ENCODE peak calls at places on chromosomes 12 and 14, in five cellular contexts. Z is omental fat pad; S is stimulated activated naive B cell treated with anti-CD40 and anti-IgM and Interleukin-4, amounts not matched to agents 10 μg/mL and 1 μg/mL and 100 μg/mL, for 72 hours; W is left ventricle myocardium inferior; L is hippocampal formation. F is an unnamed sample.

GRCh38 chr12:6226002-6226700 is 26.0 kb downstream of the CD9 start:
- DNase-seq in Z (no peak), S (no peak), L (peak; percentile 77), W (peak; percentile 78), F (peak; percentile 50)

GRCh38 chr14:32190713-32191112 is 11.1 kb upstream of the RNU6-7 start:
- DNase-seq in S (no peak), W (no peak), L (no peak), Z (no peak), F (no peak)

GRCh38 chr12:39692258-39692853 is 72.8 kb upstream of the ABCD2 start:
- DNase-seq in Z (no peak), W (no peak), L (peak; percentile 2), S (no peak), F (no peak)

GRCh38 chr14:49623941-49624806 is 3.6 kb downstream of the MGAT2 start:
- DNase-seq in W (no peak), L (no peak), S (no peak), Z (no peak), F (no peak)

GRCh38 chr12:75666126-75666979 is 154.9 kb upstream of the KRR1 start:
- DNase-seq in S (no peak), Z (no peak), W (no peak), L (no peak), F (no peak)

GRCh38 chr14:88986146-88986841 is 161.8 kb downstream of the TTC8 start:
- DNase-seq in Z (no peak), S (no peak), W (peak; percentile 18), L (no peak), F (no peak)

GRCh38 chr12:48001426-48002178 is 2.7 kb downstream of the COL2A1 start:
- DNase-seq in S (no peak), L (no peak), W (peak; percentile 60), Z (no peak), F (no peak)

GRCh38 chr12:12336049-12336411 is 14.0 kb downstream of the MANSC1 start:
- DNase-seq in W (no peak), Z (no peak), L (no peak), S (no peak), F (no peak)

GRCh38 chr12:51390457-51391046 is 654 bp downstream of the GALNT6 start:
- DNase-seq in S (no peak), L (no peak), Z (no peak), W (no peak), F (no peak)

GRCh38 chr12:50609292-50609874 is 104.6 kb downstream of the DIP2B start:
- DNase-seq in S (no peak), L (no peak), W (no peak), Z (no peak), F (no peak)

GRCh38 chr14:74539503-74539902 is 45.9 kb downstream of the ISCA2 start:
- DNase-seq in S (no peak), Z (no peak), L (no peak), W (no peak), F (no peak)

GRCh38 chr14:100346306-100347091 is 23.4 kb downstream of the SLC25A47 start:
- DNase-seq in S (no peak), L (no peak), W (no peak), Z (no peak), F (no peak)

GRCh38 chr14:87785868-87786267 is 207.1 kb downstream of the GALC start:
- DNase-seq in Z (no peak), W (no peak), L (no peak), S (no peak), F (no peak)